ENCODE peak calls at places on chromosomes 5 and 9, in four cellular contexts. J is fibroblast of lung; M is neural progenitor cell; U is CD8-positive, alpha-beta T cell. W is an unnamed sample.

GRCh38 chr5:76849767-76850291 is at the start of gene S100Z:
- DNase-seq in M (no peak), J (peak; percentile 12), U (peak; percentile 7), W (no peak)

GRCh38 chr5:79843450-79844388 is 147.3 kb downstream of the MTX3 start:
- DNase-seq in M (no peak), J (no peak), U (no peak), W (no peak)

GRCh38 chr9:87140142-87140541 is 192.8 kb upstream of the GAS1 start:
- DNase-seq in J (no peak), U (no peak), M (no peak), W (no peak)

GRCh38 chr5:127006711-127007110 is 23.6 kb downstream of the MARCHF3 start:
- DNase-seq in M (no peak), J (no peak), U (no peak), W (no peak)

GRCh38 chr5:153400931-153401330 is 89.5 kb upstream of the GRIA1 start:
- DNase-seq in U (no peak), M (no peak), J (no peak), W (peak; percentile 29)

GRCh38 chr5:95993261-95993660 is 31.6 kb upstream of the ELL2 start:
- DNase-seq in M (no peak), J (no peak), U (no peak), W (no peak)

GRCh38 chr5:149432861-149433462 is 53.9 kb upstream of the IL17B start:
- DNase-seq in U (no peak), J (no peak), M (no peak), W (no peak)

GRCh38 chr5:172437445-172438303 is 16.7 kb downstream of the SH3PXD2B start:
- DNase-seq in M (no peak), U (no peak), J (peak; percentile 93), W (peak; percentile 98)

GRCh38 chr5:5025774-5026406 is 114.2 kb upstream of the ADAMTS16 start:
- DNase-seq in J (no peak), U (no peak), M (no peak), W (peak; percentile 9)

GRCh38 chr5:88145603-88146467 is 122.8 kb downstream of the TMEM161B start:
- DNase-seq in M (peak; percentile 67), J (peak; percentile 52), U (no peak), W (no peak)

GRCh38 chr5:61321650-61322049 is 10.4 kb upstream of the ZSWIM6 start:
- DNase-seq in M (no peak), U (no peak), J (no peak), W (no peak)

GRCh38 chr9:91991621-91992435 is 41.8 kb upstream of the ROR2 start:
- DNase-seq in U (no peak), J (no peak), M (no peak), W (no peak)

GRCh38 chr5:117681855-117682254 is 1107.2 kb upstream of the SEMA6A start:
- DNase-seq in M (no peak), J (peak; percentile 1), U (no peak), W (no peak)

GRCh38 chr9:96323169-96323568 is 21.2 kb upstream of the HSD17B3 start:
- DNase-seq in J (no peak), M (no peak), U (no peak), W (no peak)

GRCh38 chr9:96331236-96331947 is 29.4 kb upstream of the HSD17B3 start:
- DNase-seq in U (no peak), M (no peak), J (peak; percentile 84), W (no peak)

DNA sequence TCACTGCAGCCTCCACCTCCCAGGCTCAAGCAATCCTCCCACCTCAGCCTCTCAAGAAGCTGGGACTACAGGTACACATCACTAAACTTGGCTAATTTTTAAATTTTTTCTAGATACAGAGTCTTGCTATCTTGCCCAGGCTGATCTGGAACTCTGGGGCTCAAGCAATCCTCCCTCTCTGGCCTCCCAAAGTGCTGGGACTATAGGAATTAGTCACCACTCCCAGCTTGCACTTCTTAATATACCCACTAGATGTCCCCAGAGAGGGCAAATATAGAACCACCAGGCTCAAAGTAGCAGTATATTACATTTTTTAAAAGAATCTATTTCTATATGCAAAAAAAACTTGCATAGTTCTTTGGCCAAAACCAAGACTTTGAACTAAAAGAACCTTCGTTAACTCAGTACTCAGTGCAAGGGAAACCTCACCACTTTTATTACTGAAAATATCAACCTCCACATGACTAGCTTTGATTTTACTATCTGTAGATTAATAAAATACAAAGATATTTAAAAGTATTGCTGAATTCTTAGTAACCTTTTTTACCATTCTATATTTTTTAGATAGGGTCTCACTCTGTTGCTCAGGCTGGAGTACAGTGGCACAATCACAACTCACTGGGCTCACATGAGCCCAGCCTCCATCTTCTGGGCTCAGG is 25.8 kb upstream of the HSD17B3 start:
- DNase-seq in U (peak; percentile 16), J (peak; percentile 39), M (peak; percentile 52), W (peak; percentile 78)
- TF ChIP-seq CTCF in U (peak; percentile 91), J (peak; percentile 74), M (peak; percentile 73), W (peak; percentile 83)

GRCh38 chr5:31479706-31480105 is 52.2 kb downstream of the DROSHA start:
- DNase-seq in M (no peak), U (no peak), J (no peak), W (no peak)
- TF ChIP-seq CTCF in M (no peak), U (no peak), J (no peak), W (no peak)

DNA sequence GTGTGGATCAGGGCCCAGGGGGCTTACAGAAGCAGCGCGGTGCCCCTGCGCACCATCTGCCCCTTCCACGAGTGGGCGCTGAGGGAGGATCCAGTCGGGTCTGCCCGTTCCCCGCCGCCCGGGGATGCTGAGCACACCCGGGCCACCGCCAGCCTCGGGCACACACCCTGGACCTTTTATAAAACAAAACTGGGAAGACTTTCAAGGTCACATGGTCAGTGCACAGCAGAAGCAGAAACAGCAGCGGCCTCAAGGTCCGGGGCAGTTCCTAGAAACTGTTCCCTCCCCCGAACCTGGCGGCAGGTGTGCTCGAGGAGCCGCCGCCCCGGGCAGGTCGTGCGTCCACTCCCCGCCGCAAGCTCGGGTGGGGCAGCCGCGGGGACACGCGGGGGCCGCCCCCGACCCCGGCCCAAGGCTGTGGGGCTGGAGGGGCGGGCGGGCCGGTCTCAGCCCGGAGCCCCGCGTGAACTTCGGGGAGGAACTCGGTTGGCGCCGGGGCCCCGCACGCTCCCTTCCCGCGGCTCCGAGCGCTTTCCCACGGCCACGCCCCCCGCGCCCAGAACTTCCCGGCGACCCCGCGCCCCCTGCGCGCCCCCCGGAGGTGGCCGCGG is 619 bp upstream of the PPP1R26 start:
- DNase-seq in U (no peak), M (peak; percentile 50), J (no peak), W (peak; percentile 49)
- TF ChIP-seq CTCF in U (no peak), M (peak; percentile 33), J (no peak), W (no peak)

DNA sequence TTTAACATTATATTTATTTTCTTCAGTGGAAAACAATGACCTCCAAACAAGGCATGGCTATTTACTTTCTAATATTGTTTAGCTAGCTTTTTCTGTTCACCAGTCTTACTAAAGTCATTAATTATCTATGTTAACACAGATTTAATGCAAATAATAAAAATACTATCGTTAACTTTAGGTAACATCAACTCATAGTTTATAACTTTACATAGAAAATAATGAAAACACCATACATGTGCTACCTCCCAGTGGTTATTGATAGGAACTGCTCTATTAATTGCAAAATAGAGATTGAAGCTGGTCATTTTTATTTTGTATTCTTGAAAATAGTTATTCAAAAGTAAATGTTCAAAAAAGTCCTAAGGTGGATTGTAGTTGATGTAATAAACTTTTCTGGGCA is 78.3 kb upstream of the HCN1 start:
- DNase-seq in J (no peak), U (no peak), M (no peak), W (peak; percentile 24)
- TF ChIP-seq CTCF in J (no peak), U (no peak), M (peak; percentile 49), W (peak; percentile 50)

DNA sequence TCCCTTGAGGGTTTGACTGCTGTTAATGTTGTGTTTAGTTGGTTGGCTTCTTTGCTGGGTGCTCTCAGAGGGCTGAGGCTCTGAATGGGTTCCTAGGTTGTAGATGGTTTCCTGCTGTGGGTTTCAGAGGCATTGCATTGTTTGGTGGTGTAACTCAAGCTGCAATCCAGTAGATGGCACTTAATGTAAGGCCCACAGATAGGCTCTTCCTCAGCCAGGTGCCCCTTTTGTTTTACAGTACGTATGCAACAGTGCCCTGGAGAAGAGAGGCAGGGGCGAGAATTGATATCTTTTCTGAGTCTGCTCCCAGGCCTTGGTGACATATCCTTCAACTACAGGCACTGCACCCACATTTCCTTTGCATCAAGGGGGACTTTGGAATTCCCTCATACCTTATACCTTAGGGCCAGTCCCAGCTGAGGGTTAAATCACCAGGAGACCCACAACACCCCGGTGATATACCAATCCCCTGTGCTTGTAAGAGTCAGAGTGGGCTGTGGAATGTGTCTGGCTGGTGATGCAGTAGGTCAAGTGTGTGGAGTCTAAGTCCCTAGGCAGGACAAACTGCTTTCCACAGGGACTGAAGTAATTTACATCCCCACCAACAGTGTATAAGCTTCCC is 7.0 kb upstream of the UGT3A2 start:
- DNase-seq in U (no peak), M (peak; percentile 50), J (no peak), W (no peak)
- TF ChIP-seq CTCF in U (no peak), M (peak; percentile 42), J (no peak), W (no peak)

GRCh38 chr9:128182872-128183528 is 8.4 kb downstream of the CIZ1 start:
- DNase-seq in U (no peak), M (no peak), J (no peak), W (no peak)
- TF ChIP-seq CTCF in U (no peak), M (no peak), J (no peak), W (no peak)